ENCODE peak calls at places on chromosomes 12 and 14, in nine cellular contexts. One of them, this sample, is unnamed. For H3K36me3, the result is how much of the 10 kb centered on the place peaks cover.

GRCh38 chr14:34220921-34221320 is 241.1 kb downstream of the SPTSSA start:
- DNase-seq in PC-3: no peak
- DNase-seq in mesendoderm: no peak
- DNase-seq in IMR-90: no peak
- DNase-seq in GM23248: no peak
- DNase-seq in astrocyte: no peak
- DNase-seq in endothelial cell of umbilical vein: no peak
- DNase-seq in mesenchymal stem cell: no peak
- DNase-seq in mammary epithelial cell: no peak
- DNase-seq in this sample: no peak

GRCh38 chr12:3202734-3203446 is 125.7 kb downstream of the TSPAN9 start:
- DNase-seq in mesenchymal stem cell: peak
- DNase-seq in GM23248: peak
- DNase-seq in endothelial cell of umbilical vein: peak
- DNase-seq in mammary epithelial cell: peak
- DNase-seq in IMR-90: peak
- DNase-seq in PC-3: peak
- DNase-seq in mesendoderm: peak
- DNase-seq in astrocyte: no peak
- DNase-seq in this sample: no peak

GRCh38 chr12:107091381-107091780 is 2.0 kb downstream of the CRY1 start:
- DNase-seq in endothelial cell of umbilical vein: peak
- DNase-seq in mesenchymal stem cell: peak
- DNase-seq in mammary epithelial cell: peak
- DNase-seq in GM23248: peak
- DNase-seq in IMR-90: peak
- DNase-seq in mesendoderm: no peak
- DNase-seq in astrocyte: peak
- DNase-seq in PC-3: peak
- DNase-seq in this sample: peak

GRCh38 chr12:51270847-51271518 is 768 bp upstream of the SMAGP start:
- DNase-seq in endothelial cell of umbilical vein: peak
- DNase-seq in mammary epithelial cell: peak
- DNase-seq in mesenchymal stem cell: peak
- DNase-seq in astrocyte: peak
- DNase-seq in IMR-90: peak
- DNase-seq in PC-3: peak
- DNase-seq in GM23248: peak
- DNase-seq in mesendoderm: peak
- DNase-seq in this sample: peak

GRCh38 chr12:54472494-54473262 is 724 bp downstream of the GTSF1 start:
- DNase-seq in mesendoderm: no peak
- DNase-seq in IMR-90: no peak
- DNase-seq in mesenchymal stem cell: no peak
- DNase-seq in endothelial cell of umbilical vein: no peak
- DNase-seq in astrocyte: no peak
- DNase-seq in GM23248: no peak
- DNase-seq in mammary epithelial cell: no peak
- DNase-seq in PC-3: no peak
- DNase-seq in this sample: no peak

GRCh38 chr14:100289916-100290606 is 16.2 kb downstream of the SLC25A29 start:
- DNase-seq in GM23248: no peak
- DNase-seq in mammary epithelial cell: no peak
- DNase-seq in PC-3: no peak
- DNase-seq in mesenchymal stem cell: no peak
- DNase-seq in endothelial cell of umbilical vein: no peak
- DNase-seq in mesendoderm: no peak
- DNase-seq in astrocyte: no peak
- DNase-seq in IMR-90: no peak
- DNase-seq in this sample: no peak

GRCh38 chr12:132954471-132955048 is 1.5 kb downstream of the ZNF605 start:
- DNase-seq in endothelial cell of umbilical vein: peak
- DNase-seq in IMR-90: no peak
- DNase-seq in astrocyte: no peak
- DNase-seq in mesendoderm: no peak
- DNase-seq in mesenchymal stem cell: no peak
- DNase-seq in PC-3: peak
- DNase-seq in GM23248: peak
- DNase-seq in mammary epithelial cell: no peak
- DNase-seq in this sample: peak

GRCh38 chr14:74691456-74691855 is 21.4 kb downstream of the AREL1 start:
- DNase-seq in IMR-90: no peak
- DNase-seq in mesenchymal stem cell: no peak
- DNase-seq in astrocyte: no peak
- DNase-seq in mammary epithelial cell: no peak
- DNase-seq in endothelial cell of umbilical vein: no peak
- DNase-seq in GM23248: no peak
- DNase-seq in mesendoderm: no peak
- DNase-seq in PC-3: no peak
- DNase-seq in this sample: no peak

GRCh38 chr12:28374556-28374955 is 184.3 kb downstream of the CCDC91 start:
- DNase-seq in endothelial cell of umbilical vein: no peak
- DNase-seq in IMR-90: peak
- DNase-seq in mesenchymal stem cell: no peak
- DNase-seq in astrocyte: peak
- DNase-seq in GM23248: peak
- DNase-seq in PC-3: peak
- DNase-seq in mesendoderm: peak
- DNase-seq in mammary epithelial cell: no peak
- DNase-seq in this sample: peak

GRCh38 chr12:33322519-33322918 is 117.1 kb downstream of the SYT10 start:
- DNase-seq in mammary epithelial cell: no peak
- DNase-seq in IMR-90: no peak
- DNase-seq in mesenchymal stem cell: no peak
- DNase-seq in endothelial cell of umbilical vein: no peak
- DNase-seq in PC-3: no peak
- DNase-seq in mesendoderm: no peak
- DNase-seq in GM23248: no peak
- DNase-seq in astrocyte: no peak
- DNase-seq in this sample: no peak

DNA sequence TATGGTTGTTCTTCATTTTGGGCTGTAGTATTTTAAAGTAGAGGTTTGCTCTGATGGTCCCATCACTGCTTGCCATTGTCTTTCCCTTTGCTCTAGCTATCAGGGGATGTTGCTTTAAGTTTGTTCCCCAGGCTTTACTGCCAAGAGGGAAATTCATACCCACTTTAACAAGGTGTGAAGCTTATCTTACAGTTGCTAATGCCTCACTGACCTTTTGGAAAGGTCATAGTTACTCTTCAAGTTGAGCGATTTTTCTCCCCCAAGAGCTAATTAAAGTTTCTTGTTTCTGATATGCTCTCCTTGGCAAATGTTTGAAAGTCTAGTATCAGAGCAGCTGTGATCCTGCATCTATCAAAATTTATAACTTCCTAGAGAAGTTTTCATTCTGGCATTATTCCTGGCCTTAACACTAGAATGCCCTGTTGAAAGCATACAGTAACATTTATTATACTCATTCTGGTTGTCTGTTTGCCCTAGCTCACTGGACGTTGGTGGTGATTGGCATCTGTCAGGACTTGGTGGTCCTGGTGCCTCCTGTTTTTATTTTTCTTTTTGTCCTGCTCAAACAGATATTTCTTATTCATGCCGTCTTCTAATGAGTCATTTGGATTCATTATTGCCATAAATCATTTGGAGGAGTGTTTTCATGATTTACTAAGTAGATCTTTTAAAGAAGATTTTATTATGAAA is 8.1 kb downstream of the ATP2A2 start:
- DNase-seq in mammary epithelial cell: no peak
- DNase-seq in PC-3: no peak
- DNase-seq in mesenchymal stem cell: no peak
- DNase-seq in astrocyte: no peak
- DNase-seq in endothelial cell of umbilical vein: no peak
- DNase-seq in IMR-90: no peak
- DNase-seq in GM23248: no peak
- DNase-seq in mesendoderm: peak
- DNase-seq in this sample: no peak
- H3K36me3 ChIP-seq in mammary epithelial cell: under half
- H3K36me3 ChIP-seq in PC-3: half or more
- H3K36me3 ChIP-seq in mesenchymal stem cell: under half
- H3K36me3 ChIP-seq in astrocyte: under half
- H3K36me3 ChIP-seq in endothelial cell of umbilical vein: under half
- H3K36me3 ChIP-seq in IMR-90: under half
- H3K36me3 ChIP-seq in GM23248: under half
- H3K36me3 ChIP-seq in mesendoderm: under half
- H3K36me3 ChIP-seq in this sample: under half

DNA sequence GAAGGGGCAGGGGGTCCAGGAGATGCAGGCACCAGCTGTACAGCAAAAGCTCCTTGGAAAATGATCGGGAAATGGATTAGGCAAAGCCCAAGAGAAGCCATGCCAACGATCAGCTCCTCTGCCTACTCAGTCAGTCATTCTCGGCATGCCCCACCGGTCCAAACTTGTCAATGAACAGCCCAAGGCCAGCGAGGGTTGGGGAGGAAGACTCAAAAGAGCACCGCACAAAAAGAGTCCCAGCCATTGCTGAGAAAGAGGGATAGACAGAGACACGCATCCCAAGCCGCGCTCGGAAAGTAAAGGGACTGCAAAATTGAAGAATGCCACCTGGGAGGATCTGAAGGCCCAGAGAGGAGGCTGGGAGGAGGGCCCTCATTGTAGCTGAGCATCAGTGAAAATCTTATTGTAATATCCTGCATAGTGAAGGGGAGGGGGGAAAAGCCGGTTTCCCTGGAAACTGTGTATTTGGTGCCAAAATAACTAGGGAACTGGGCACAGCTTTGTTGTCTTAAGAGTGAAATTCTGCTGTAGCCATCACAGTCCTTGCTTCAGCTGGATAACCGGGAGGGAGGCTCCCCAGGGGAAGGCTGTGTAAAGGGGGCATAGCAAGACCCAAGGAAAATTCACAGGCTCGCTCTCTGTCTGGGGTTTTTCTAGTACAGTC is 4.7 kb downstream of the KDM2B start:
- DNase-seq in mammary epithelial cell: peak
- DNase-seq in endothelial cell of umbilical vein: no peak
- DNase-seq in mesenchymal stem cell: peak
- DNase-seq in IMR-90: no peak
- DNase-seq in mesendoderm: no peak
- DNase-seq in GM23248: peak
- DNase-seq in PC-3: no peak
- DNase-seq in astrocyte: no peak
- DNase-seq in this sample: no peak
- H3K27ac ChIP-seq in mammary epithelial cell: no peak
- H3K27ac ChIP-seq in endothelial cell of umbilical vein: no peak
- H3K27ac ChIP-seq in mesenchymal stem cell: no peak
- H3K27ac ChIP-seq in IMR-90: peak
- H3K27ac ChIP-seq in mesendoderm: peak
- H3K27ac ChIP-seq in GM23248: peak
- H3K27ac ChIP-seq in PC-3: peak
- H3K27ac ChIP-seq in astrocyte: peak
- H3K27ac ChIP-seq in this sample: peak

DNA sequence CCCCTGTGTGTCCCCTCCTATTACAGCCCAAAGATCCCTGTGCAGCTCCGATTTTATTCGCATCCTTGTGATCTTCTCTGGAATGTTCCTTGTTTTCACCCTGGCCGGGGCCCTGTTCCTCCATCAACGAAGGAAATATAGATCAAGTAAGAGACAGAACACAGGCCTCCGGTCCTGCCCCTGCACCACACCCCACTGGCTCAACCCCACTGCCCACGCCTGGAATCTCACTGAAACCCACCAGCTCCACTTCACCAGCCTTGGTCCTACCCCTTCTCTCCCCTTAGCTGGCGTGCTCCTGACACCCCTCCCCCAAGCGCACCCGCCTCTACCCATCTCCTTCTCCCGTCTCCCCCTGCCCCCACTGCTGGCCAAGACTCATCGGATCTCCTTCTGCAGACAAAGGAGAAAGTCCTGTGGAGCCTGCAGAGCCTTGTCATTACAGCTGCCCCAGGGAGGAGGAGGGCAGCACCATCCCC is 934 bp upstream of the TAPBPL start:
- DNase-seq in GM23248: no peak
- DNase-seq in endothelial cell of umbilical vein: no peak
- DNase-seq in PC-3: no peak
- DNase-seq in mesendoderm: no peak
- DNase-seq in mammary epithelial cell: no peak
- DNase-seq in mesenchymal stem cell: no peak
- DNase-seq in astrocyte: no peak
- DNase-seq in IMR-90: no peak
- DNase-seq in this sample: no peak
- H3K9ac ChIP-seq in GM23248: peak
- H3K9ac ChIP-seq in endothelial cell of umbilical vein: no peak
- H3K9ac ChIP-seq in PC-3: no peak
- H3K9ac ChIP-seq in mesendoderm: peak
- H3K9ac ChIP-seq in mammary epithelial cell: no peak
- H3K9ac ChIP-seq in mesenchymal stem cell: peak
- H3K9ac ChIP-seq in astrocyte: peak
- H3K9ac ChIP-seq in IMR-90: peak
- H3K9ac ChIP-seq in this sample: peak

GRCh38 chr14:95467232-95467631 is 49.2 kb downstream of the SYNE3 start:
- DNase-seq in mesenchymal stem cell: no peak
- DNase-seq in mammary epithelial cell: no peak
- DNase-seq in mesendoderm: no peak
- DNase-seq in PC-3: no peak
- DNase-seq in endothelial cell of umbilical vein: no peak
- DNase-seq in GM23248: no peak
- DNase-seq in IMR-90: no peak
- DNase-seq in astrocyte: no peak
- DNase-seq in this sample: no peak

GRCh38 chr14:95464524-95464923 is 51.9 kb downstream of the SYNE3 start:
- DNase-seq in mammary epithelial cell: no peak
- DNase-seq in endothelial cell of umbilical vein: no peak
- DNase-seq in IMR-90: no peak
- DNase-seq in mesenchymal stem cell: no peak
- DNase-seq in GM23248: no peak
- DNase-seq in astrocyte: no peak
- DNase-seq in mesendoderm: no peak
- DNase-seq in PC-3: no peak
- DNase-seq in this sample: no peak

GRCh38 chr14:95466506-95466905 is 49.9 kb downstream of the SYNE3 start:
- DNase-seq in IMR-90: no peak
- DNase-seq in PC-3: no peak
- DNase-seq in GM23248: no peak
- DNase-seq in mammary epithelial cell: no peak
- DNase-seq in astrocyte: no peak
- DNase-seq in endothelial cell of umbilical vein: no peak
- DNase-seq in mesendoderm: no peak
- DNase-seq in mesenchymal stem cell: no peak
- DNase-seq in this sample: no peak

GRCh38 chr14:95465358-95465757 is 51.1 kb downstream of the SYNE3 start:
- DNase-seq in IMR-90: no peak
- DNase-seq in mesendoderm: no peak
- DNase-seq in PC-3: no peak
- DNase-seq in endothelial cell of umbilical vein: no peak
- DNase-seq in GM23248: no peak
- DNase-seq in astrocyte: no peak
- DNase-seq in mammary epithelial cell: no peak
- DNase-seq in mesenchymal stem cell: no peak
- DNase-seq in this sample: no peak

DNA sequence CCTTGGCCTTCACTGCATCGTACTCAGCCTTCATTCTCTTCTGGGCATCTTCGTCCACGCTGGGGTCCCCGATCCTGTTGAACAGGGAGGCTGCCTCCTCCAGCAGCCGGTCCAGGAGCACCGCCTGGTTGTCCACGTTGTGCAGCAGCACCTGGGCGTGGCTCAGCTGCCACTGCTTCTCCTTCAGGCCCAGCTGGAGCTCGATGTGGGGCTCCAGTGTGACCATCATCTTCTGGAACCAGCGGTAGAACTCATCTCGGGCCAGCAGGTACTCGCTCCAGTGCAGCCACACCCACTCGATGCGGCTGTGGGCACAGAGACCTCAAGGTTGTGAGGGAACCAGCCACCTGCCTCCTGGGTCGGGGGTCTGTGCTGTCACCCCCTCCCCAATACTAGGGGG is 50.5 kb downstream of the SYNE3 start:
- DNase-seq in IMR-90: no peak
- DNase-seq in GM23248: no peak
- DNase-seq in mammary epithelial cell: no peak
- DNase-seq in PC-3: no peak
- DNase-seq in mesenchymal stem cell: no peak
- DNase-seq in endothelial cell of umbilical vein: no peak
- DNase-seq in astrocyte: no peak
- DNase-seq in mesendoderm: no peak
- DNase-seq in this sample: no peak
- H3K36me3 ChIP-seq in IMR-90: under half
- H3K36me3 ChIP-seq in GM23248: under half
- H3K36me3 ChIP-seq in mammary epithelial cell: under half
- H3K36me3 ChIP-seq in PC-3: under half
- H3K36me3 ChIP-seq in mesenchymal stem cell: under half
- H3K36me3 ChIP-seq in endothelial cell of umbilical vein: under half
- H3K36me3 ChIP-seq in astrocyte: under half
- H3K36me3 ChIP-seq in mesendoderm: under half
- H3K36me3 ChIP-seq in this sample: under half

This sample was measured in fibroblast of lung.